ENCODE peak calls at places on chromosomes 6 and 20, in five cellular contexts. One of them, this sample, is unnamed.
A peak's percentile ranks its signal among the peaks of the same experiment; 100 is the strongest.

GRCh38 chr6:43977404-43978111 is 149.7 kb downstream of the MRPL14 start:
- DNase-seq in mesenchymal stem cell: no peak
- DNase-seq in epithelial cell of prostate: no peak
- DNase-seq in nucleus accumbens: no peak
- DNase-seq in stimulated activated naive CD8-positive, alpha-beta T cell treated with anti-CD3 and anti-CD28 coated beads, Interleukin-15, Interleukin-2, amounts not matched to agents 100 U/mL and 50 U/mL, for 24 hours: peak; percentile 18
- DNase-seq in this sample: no peak

GRCh38 chr20:63534831-63535651 is 2.1 kb downstream of the PTK6 start:
- DNase-seq in stimulated activated naive CD8-positive, alpha-beta T cell treated with anti-CD3 and anti-CD28 coated beads, Interleukin-15, Interleukin-2, amounts not matched to agents 100 U/mL and 50 U/mL, for 24 hours: no peak
- DNase-seq in nucleus accumbens: no peak
- DNase-seq in epithelial cell of prostate: no peak
- DNase-seq in mesenchymal stem cell: no peak
- DNase-seq in this sample: no peak

GRCh38 chr6:116074732-116075387 is 14.2 kb upstream of the FRK start:
- DNase-seq in nucleus accumbens: no peak
- DNase-seq in stimulated activated naive CD8-positive, alpha-beta T cell treated with anti-CD3 and anti-CD28 coated beads, Interleukin-15, Interleukin-2, amounts not matched to agents 100 U/mL and 50 U/mL, for 24 hours: no peak
- DNase-seq in mesenchymal stem cell: no peak
- DNase-seq in epithelial cell of prostate: no peak
- DNase-seq in this sample: no peak

GRCh38 chr6:169907419-169908115 is 156.1 kb downstream of the ERMARD start:
- DNase-seq in mesenchymal stem cell: no peak
- DNase-seq in nucleus accumbens: no peak
- DNase-seq in stimulated activated naive CD8-positive, alpha-beta T cell treated with anti-CD3 and anti-CD28 coated beads, Interleukin-15, Interleukin-2, amounts not matched to agents 100 U/mL and 50 U/mL, for 24 hours: no peak
- DNase-seq in epithelial cell of prostate: no peak
- DNase-seq in this sample: no peak

GRCh38 chr6:43668151-43669028 is 19.2 kb downstream of the MRPS18A start:
- DNase-seq in stimulated activated naive CD8-positive, alpha-beta T cell treated with anti-CD3 and anti-CD28 coated beads, Interleukin-15, Interleukin-2, amounts not matched to agents 100 U/mL and 50 U/mL, for 24 hours: peak; percentile 72
- DNase-seq in epithelial cell of prostate: peak; percentile 57
- DNase-seq in mesenchymal stem cell: peak; percentile 56
- DNase-seq in nucleus accumbens: peak; percentile 82
- DNase-seq in this sample: peak; percentile 92

GRCh38 chr6:139003751-139004150 is 15.7 kb upstream of the REPS1 start:
- DNase-seq in epithelial cell of prostate: no peak
- DNase-seq in mesenchymal stem cell: no peak
- DNase-seq in stimulated activated naive CD8-positive, alpha-beta T cell treated with anti-CD3 and anti-CD28 coated beads, Interleukin-15, Interleukin-2, amounts not matched to agents 100 U/mL and 50 U/mL, for 24 hours: no peak
- DNase-seq in nucleus accumbens: no peak
- DNase-seq in this sample: no peak

GRCh38 chr6:146543211-146543939 is at the start of gene RAB32:
- DNase-seq in stimulated activated naive CD8-positive, alpha-beta T cell treated with anti-CD3 and anti-CD28 coated beads, Interleukin-15, Interleukin-2, amounts not matched to agents 100 U/mL and 50 U/mL, for 24 hours: peak; percentile 43
- DNase-seq in nucleus accumbens: peak; percentile 82
- DNase-seq in mesenchymal stem cell: peak; percentile 95
- DNase-seq in epithelial cell of prostate: peak; percentile 43
- DNase-seq in this sample: peak; percentile 96

GRCh38 chr6:127907960-127908640 is 7.2 kb upstream of the THEMIS start:
- DNase-seq in epithelial cell of prostate: no peak
- DNase-seq in nucleus accumbens: no peak
- DNase-seq in stimulated activated naive CD8-positive, alpha-beta T cell treated with anti-CD3 and anti-CD28 coated beads, Interleukin-15, Interleukin-2, amounts not matched to agents 100 U/mL and 50 U/mL, for 24 hours: no peak
- DNase-seq in mesenchymal stem cell: no peak
- DNase-seq in this sample: no peak

GRCh38 chr6:40898073-40898472 is 140.9 kb downstream of the UNC5CL start:
- DNase-seq in nucleus accumbens: no peak
- DNase-seq in mesenchymal stem cell: no peak
- DNase-seq in stimulated activated naive CD8-positive, alpha-beta T cell treated with anti-CD3 and anti-CD28 coated beads, Interleukin-15, Interleukin-2, amounts not matched to agents 100 U/mL and 50 U/mL, for 24 hours: no peak
- DNase-seq in epithelial cell of prostate: no peak
- DNase-seq in this sample: no peak

GRCh38 chr6:79671605-79672266 is 40.6 kb downstream of the SH3BGRL2 start:
- DNase-seq in nucleus accumbens: no peak
- DNase-seq in mesenchymal stem cell: peak; percentile 36
- DNase-seq in epithelial cell of prostate: peak; percentile 76
- DNase-seq in stimulated activated naive CD8-positive, alpha-beta T cell treated with anti-CD3 and anti-CD28 coated beads, Interleukin-15, Interleukin-2, amounts not matched to agents 100 U/mL and 50 U/mL, for 24 hours: peak; percentile 41
- DNase-seq in this sample: peak; percentile 34

GRCh38 chr6:107646776-107647438 is 157.0 kb downstream of the SOBP start:
- DNase-seq in nucleus accumbens: no peak
- DNase-seq in mesenchymal stem cell: no peak
- DNase-seq in stimulated activated naive CD8-positive, alpha-beta T cell treated with anti-CD3 and anti-CD28 coated beads, Interleukin-15, Interleukin-2, amounts not matched to agents 100 U/mL and 50 U/mL, for 24 hours: no peak
- DNase-seq in epithelial cell of prostate: no peak
- DNase-seq in this sample: no peak

GRCh38 chr6:7697820-7698623 is 27.9 kb upstream of the BMP6 start:
- DNase-seq in stimulated activated naive CD8-positive, alpha-beta T cell treated with anti-CD3 and anti-CD28 coated beads, Interleukin-15, Interleukin-2, amounts not matched to agents 100 U/mL and 50 U/mL, for 24 hours: peak; percentile 6
- DNase-seq in nucleus accumbens: no peak
- DNase-seq in mesenchymal stem cell: peak; percentile 89
- DNase-seq in epithelial cell of prostate: peak; percentile 84
- DNase-seq in this sample: peak; percentile 20

GRCh38 chr6:66128676-66129075 is 421.6 kb upstream of the EYS start:
- DNase-seq in nucleus accumbens: no peak
- DNase-seq in epithelial cell of prostate: no peak
- DNase-seq in mesenchymal stem cell: no peak
- DNase-seq in stimulated activated naive CD8-positive, alpha-beta T cell treated with anti-CD3 and anti-CD28 coated beads, Interleukin-15, Interleukin-2, amounts not matched to agents 100 U/mL and 50 U/mL, for 24 hours: no peak
- DNase-seq in this sample: no peak

GRCh38 chr6:110140650-110141049 is 38.8 kb downstream of the WASF1 start:
- DNase-seq in mesenchymal stem cell: peak; percentile 45
- DNase-seq in nucleus accumbens: no peak
- DNase-seq in stimulated activated naive CD8-positive, alpha-beta T cell treated with anti-CD3 and anti-CD28 coated beads, Interleukin-15, Interleukin-2, amounts not matched to agents 100 U/mL and 50 U/mL, for 24 hours: no peak
- DNase-seq in epithelial cell of prostate: peak; percentile 64
- DNase-seq in this sample: peak; percentile 77

GRCh38 chr6:16126881-16127280 is 2.0 kb upstream of the MYLIP start:
- DNase-seq in epithelial cell of prostate: no peak
- DNase-seq in stimulated activated naive CD8-positive, alpha-beta T cell treated with anti-CD3 and anti-CD28 coated beads, Interleukin-15, Interleukin-2, amounts not matched to agents 100 U/mL and 50 U/mL, for 24 hours: no peak
- DNase-seq in mesenchymal stem cell: no peak
- DNase-seq in nucleus accumbens: no peak
- DNase-seq in this sample: no peak

GRCh38 chr6:131950767-131951575 is at the start of gene CCN2:
- DNase-seq in nucleus accumbens: peak; percentile 31
- DNase-seq in epithelial cell of prostate: peak; percentile 72
- DNase-seq in stimulated activated naive CD8-positive, alpha-beta T cell treated with anti-CD3 and anti-CD28 coated beads, Interleukin-15, Interleukin-2, amounts not matched to agents 100 U/mL and 50 U/mL, for 24 hours: peak; percentile 8
- DNase-seq in mesenchymal stem cell: peak; percentile 93
- DNase-seq in this sample: peak; percentile 99

GRCh38 chr6:166707045-166707444 is 80.0 kb upstream of the RPS6KA2 start:
- DNase-seq in nucleus accumbens: peak; percentile 39
- DNase-seq in stimulated activated naive CD8-positive, alpha-beta T cell treated with anti-CD3 and anti-CD28 coated beads, Interleukin-15, Interleukin-2, amounts not matched to agents 100 U/mL and 50 U/mL, for 24 hours: peak; percentile 35
- DNase-seq in epithelial cell of prostate: no peak
- DNase-seq in mesenchymal stem cell: peak; percentile 24
- DNase-seq in this sample: peak; percentile 65

GRCh38 chr20:60993647-60994046 is 258.4 kb upstream of the CDH4 start:
- DNase-seq in stimulated activated naive CD8-positive, alpha-beta T cell treated with anti-CD3 and anti-CD28 coated beads, Interleukin-15, Interleukin-2, amounts not matched to agents 100 U/mL and 50 U/mL, for 24 hours: no peak
- DNase-seq in mesenchymal stem cell: peak; percentile 0
- DNase-seq in nucleus accumbens: no peak
- DNase-seq in epithelial cell of prostate: no peak
- DNase-seq in this sample: peak; percentile 49

GRCh38 chr6:168086066-168086465 is 7.1 kb upstream of the FRMD1 start:
- DNase-seq in epithelial cell of prostate: no peak
- DNase-seq in nucleus accumbens: no peak
- DNase-seq in stimulated activated naive CD8-positive, alpha-beta T cell treated with anti-CD3 and anti-CD28 coated beads, Interleukin-15, Interleukin-2, amounts not matched to agents 100 U/mL and 50 U/mL, for 24 hours: no peak
- DNase-seq in mesenchymal stem cell: no peak
- DNase-seq in this sample: no peak

GRCh38 chr6:146856296-146856695 is 257.5 kb downstream of the ADGB start:
- DNase-seq in epithelial cell of prostate: no peak
- DNase-seq in mesenchymal stem cell: no peak
- DNase-seq in stimulated activated naive CD8-positive, alpha-beta T cell treated with anti-CD3 and anti-CD28 coated beads, Interleukin-15, Interleukin-2, amounts not matched to agents 100 U/mL and 50 U/mL, for 24 hours: peak; percentile 39
- DNase-seq in nucleus accumbens: no peak
- DNase-seq in this sample: no peak

This sample was measured in mesendoderm.